ENCODE peak calls at places on chromosomes 6 and 20, in seven cellular contexts. N, P, V, W, K, R and D are unnamed samples.
A peak's percentile ranks its signal among the peaks of the same experiment; 100 is the strongest.

GRCh38 chr20:53739799-53740785 is 146.5 kb upstream of the ZNF217 start:
- DNase-seq in N (no peak), P (no peak), V (no peak), R (no peak), W (peak; percentile 47), K (peak; percentile 54), D (no peak)

GRCh38 chr6:95286874-95287273 is 290.5 kb upstream of the MANEA start:
- DNase-seq in R (no peak), N (no peak), K (no peak), W (no peak), V (no peak), P (no peak), D (no peak)

GRCh38 chr6:73694711-73695411 is 1.1 kb upstream of the CD109 start:
- DNase-seq in K (peak; percentile 74), R (no peak), V (no peak), W (peak; percentile 71), N (no peak), P (no peak), D (peak; percentile 73)

GRCh38 chr6:38509713-38510112 is 130.0 kb downstream of the BTBD9 start:
- DNase-seq in V (peak; percentile 74), P (no peak), N (no peak), R (no peak), K (peak; percentile 97), W (peak; percentile 72), D (peak; percentile 87)

GRCh38 chr6:121339639-121340226 is 5.5 kb upstream of the TBC1D32 start:
- DNase-seq in W (no peak), R (no peak), N (no peak), P (no peak), K (no peak), V (no peak), D (no peak)

GRCh38 chr20:12837646-12838045 is 171.1 kb upstream of the SPTLC3 start:
- DNase-seq in P (no peak), W (no peak), R (no peak), V (no peak), N (no peak), K (no peak), D (no peak)

GRCh38 chr6:4435981-4436445 is 300.6 kb upstream of the ECI2 start:
- DNase-seq in V (no peak), K (no peak), R (no peak), P (no peak), N (no peak), W (no peak), D (no peak)

GRCh38 chr20:63032861-63033634 is 26.3 kb upstream of the BHLHE23 start:
- DNase-seq in R (no peak), N (no peak), W (no peak), V (no peak), P (no peak), K (no peak), D (no peak)

GRCh38 chr6:167827062-167827587 is 414 bp downstream of the AFDN start:
- DNase-seq in W (peak; percentile 16), V (no peak), R (peak; percentile 30), K (peak; percentile 17), P (no peak), N (peak; percentile 34), D (no peak)

GRCh38 chr6:152127429-152128165 is 320.1 kb downstream of the ESR1 start:
- DNase-seq in V (no peak), K (peak; percentile 10), P (no peak), R (no peak), N (no peak), W (no peak), D (no peak)

GRCh38 chr6:35967059-35967769 is 46.3 kb upstream of the SRPK1 start:
- DNase-seq in P (no peak), V (no peak), N (no peak), W (no peak), R (no peak), K (no peak), D (no peak)

GRCh38 chr6:37021356-37022129 is 16.1 kb downstream of the FGD2 start:
- DNase-seq in K (peak; percentile 34), R (peak; percentile 52), N (no peak), W (peak; percentile 48), P (no peak), V (peak; percentile 44), D (peak; percentile 63)

GRCh38 chr6:119511024-119511423 is 161.5 kb upstream of the MAN1A1 start:
- DNase-seq in N (no peak), K (no peak), R (no peak), W (no peak), V (no peak), P (no peak), D (no peak)

GRCh38 chr6:146871613-146872465 is 273.1 kb downstream of the ADGB start:
- DNase-seq in W (peak; percentile 71), K (peak; percentile 81), N (no peak), R (no peak), V (no peak), P (no peak), D (peak; percentile 68)

GRCh38 chr6:53358440-53359087 is 9.8 kb upstream of the ELOVL5 start:
- DNase-seq in K (no peak), P (no peak), V (no peak), W (no peak), N (no peak), R (no peak), D (no peak)

GRCh38 chr6:170073846-170074245 is 217.0 kb downstream of the DLL1 start:
- DNase-seq in R (peak; percentile 4), K (no peak), V (no peak), P (peak; percentile 10), W (no peak), N (no peak), D (no peak)

GRCh38 chr6:154488802-154489437 is 21.6 kb downstream of the CNKSR3 start:
- DNase-seq in W (peak; percentile 70), P (no peak), R (no peak), N (no peak), V (peak; percentile 51), K (peak; percentile 87), D (peak; percentile 85)

GRCh38 chr6:36755435-36756348 is 58.1 kb downstream of the RAB44 start:
- DNase-seq in V (peak; percentile 64), N (no peak), R (no peak), P (no peak), W (no peak), K (peak; percentile 37), D (peak; percentile 19)

GRCh38 chr6:136149311-136149710 is 100.8 kb downstream of the MTFR2 start:
- DNase-seq in V (no peak), P (no peak), N (no peak), W (peak; percentile 74), R (no peak), K (no peak), D (no peak)

GRCh38 chr20:23160536-23161243 is 74.6 kb upstream of the CD93 start:
- DNase-seq in N (no peak), P (no peak), V (no peak), K (peak; percentile 48), W (no peak), R (no peak), D (no peak)

GRCh38 chr20:23161244-23161875 is 75.2 kb upstream of the CD93 start:
- DNase-seq in R (no peak), K (peak; percentile 53), N (no peak), P (no peak), W (no peak), V (peak; percentile 37), D (no peak)

GRCh38 chr20:23161968-23162696 is 76.0 kb upstream of the CD93 start:
- DNase-seq in N (peak; percentile 64), K (peak; percentile 78), V (peak; percentile 76), W (no peak), P (peak; percentile 84), R (no peak), D (peak; percentile 72)

GRCh38 chr20:23159256-23159922 is 73.3 kb upstream of the CD93 start:
- DNase-seq in W (no peak), P (no peak), N (no peak), K (peak; percentile 20), V (no peak), R (peak; percentile 21), D (no peak)

DNA sequence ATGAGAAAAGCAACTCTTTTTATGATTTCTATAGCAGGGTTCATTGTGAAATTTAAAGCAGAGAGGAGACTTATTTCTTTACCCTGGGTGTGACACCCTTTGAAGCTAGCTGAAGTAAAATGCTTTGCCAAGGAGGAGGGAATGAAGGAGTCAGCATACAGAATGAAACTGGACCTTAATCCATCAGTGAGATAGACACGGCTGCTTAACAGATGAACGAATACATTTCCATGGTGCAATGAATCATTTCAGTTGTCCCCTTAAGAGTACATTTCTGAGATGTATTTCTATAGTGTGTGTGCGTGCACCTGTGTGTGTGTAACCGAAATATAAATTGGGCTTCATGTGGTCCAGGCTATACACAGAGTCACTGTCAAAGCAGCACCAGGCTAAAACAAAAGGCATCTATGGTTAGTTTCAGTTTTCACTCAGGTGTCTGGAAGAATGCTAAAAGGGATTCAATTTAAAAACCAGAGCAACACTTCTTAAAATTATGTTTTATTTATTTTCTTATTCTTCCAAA is 73.9 kb upstream of the CD93 start:
- DNase-seq in K (peak; percentile 44), P (no peak), N (no peak), R (no peak), V (no peak), W (no peak), D (no peak)
- TF ChIP-seq CTCF in K (no peak), P (no peak), N (no peak), R (no peak), V (no peak), W (no peak), D (no peak)

GRCh38 chr6:21134401-21134800 is 459.1 kb upstream of the SOX4 start:
- DNase-seq in V (no peak), K (no peak), P (no peak), W (peak; percentile 75), R (no peak), N (no peak), D (no peak)
- H3K4me3 ChIP-seq in V (no peak overlapping the region), K (no peak overlapping the region), P (no peak overlapping the region), W (no peak overlapping the region), R (no peak overlapping the region), N (no peak overlapping the region), D (no peak overlapping the region)

GRCh38 chr6:27631614-27631925 is 158.7 kb upstream of the ZNF184 start:
- DNase-seq in V (no peak), P (no peak), N (no peak), R (no peak), W (no peak), K (no peak), D (no peak)

DNA sequence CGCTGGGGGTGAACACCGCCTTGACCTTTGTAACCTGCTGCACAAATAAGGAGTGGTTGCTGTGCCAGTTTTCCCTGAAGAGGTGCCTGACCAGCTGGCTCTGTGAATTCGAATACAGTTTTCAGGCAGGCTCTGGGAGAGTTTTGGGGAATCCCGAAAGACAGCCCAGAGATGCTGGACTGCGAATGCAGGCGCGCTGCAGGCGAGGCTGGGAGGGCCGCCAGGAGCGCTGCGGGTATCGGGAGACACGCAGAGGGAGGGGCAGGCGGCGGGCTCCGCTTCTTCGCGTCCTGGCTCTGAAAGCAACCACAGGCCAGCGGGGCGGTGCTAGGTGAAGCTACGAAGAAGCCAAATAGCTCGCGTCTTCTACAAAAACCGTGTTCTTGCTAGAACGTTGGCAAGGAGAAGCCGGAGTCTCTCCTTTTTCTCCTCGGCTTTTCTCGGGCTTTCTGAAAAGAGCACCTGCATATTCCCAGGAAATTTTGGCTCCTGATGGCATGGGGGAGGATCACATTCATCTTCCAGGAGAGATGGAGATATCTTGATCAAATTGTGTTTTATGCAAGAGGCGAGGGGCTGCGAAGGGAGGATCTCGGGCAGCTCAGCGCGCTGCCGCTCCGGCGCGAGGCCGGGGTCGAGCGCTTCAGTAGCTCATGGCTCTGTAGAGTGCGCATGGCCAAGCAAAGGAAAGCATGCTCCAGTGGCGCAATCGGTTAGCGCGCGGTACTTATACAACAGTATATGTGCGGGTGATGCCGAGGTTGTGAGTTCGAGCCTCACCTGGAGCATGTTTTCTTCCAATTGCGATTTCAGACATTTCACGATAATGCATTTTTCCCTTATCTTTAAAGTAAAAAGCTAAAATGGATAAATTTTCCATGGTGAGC is 158.1 kb upstream of the ZNF184 start:
- DNase-seq in R (peak; percentile 69), K (peak; percentile 68), W (no peak), V (peak; percentile 82), N (peak; percentile 24), P (no peak), D (peak; percentile 58)
- TF ChIP-seq CTCF in R (peak; percentile 32), K (no peak), W (no peak), V (peak; percentile 51), N (no peak), P (no peak), D (peak; percentile 9)

GRCh38 chr6:12295558-12296254 is 5.5 kb downstream of the EDN1 start:
- DNase-seq in P (no peak), V (no peak), N (no peak), K (no peak), R (no peak), W (no peak), D (no peak)
- H3K4me3 ChIP-seq in P (no peak overlapping the region), V (no peak overlapping the region), N (no peak overlapping the region), K (no peak overlapping the region), R (no peak overlapping the region), W (peak overlapping the region; percentile 24), D (no peak overlapping the region)